ENCODE peak calls at places on chromosomes 4 and X, in five cellular contexts. T, U, P, Y and H are unnamed samples.

GRCh38 chr4:65566473-65566872 is 103.8 kb downstream of the EPHA5 start:
- DNase-seq in Y (no peak), T (no peak), U (no peak), P (no peak), H (no peak)

GRCh38 chr4:184762100-184762499 is 28.2 kb upstream of the CENPU start:
- DNase-seq in T (no peak), P (no peak), Y (no peak), U (no peak), H (no peak)

GRCh38 chrX:12950851-12951589 is 23.9 kb upstream of the TMSB4X start:
- DNase-seq in T (no peak), Y (no peak), U (no peak), P (no peak), H (peak; percentile 82)

GRCh38 chrX:12701625-12702024 is 89.6 kb upstream of the PRPS2 start:
- DNase-seq in Y (peak; percentile 51), P (peak; percentile 20), U (no peak), T (no peak), H (no peak)

GRCh38 chrX:104195489-104196084 is 29.3 kb downstream of the FAM199X start:
- DNase-seq in Y (no peak), U (no peak), P (no peak), T (peak; percentile 47), H (no peak)

GRCh38 chr4:76611164-76611563 is 176.1 kb downstream of the SHROOM3 start:
- DNase-seq in Y (no peak), T (no peak), P (no peak), U (no peak), H (no peak)

GRCh38 chr4:187744911-187745310 is 250.7 kb upstream of the ZFP42 start:
- DNase-seq in Y (no peak), U (no peak), P (no peak), T (no peak), H (no peak)

GRCh38 chr4:68906238-68907137 is 45.1 kb downstream of the UGT2A3 start:
- DNase-seq in Y (peak; percentile 35), P (no peak), T (no peak), U (no peak), H (no peak)

GRCh38 chr4:108690738-108691137 is 40.3 kb downstream of the OSTC start:
- DNase-seq in Y (no peak), T (no peak), U (no peak), P (no peak), H (no peak)

GRCh38 chr4:3449047-3449573 is 7.3 kb downstream of the HGFAC start:
- DNase-seq in U (no peak), P (no peak), T (no peak), Y (no peak), H (no peak)

GRCh38 chrX:77668391-77669237 is 117.4 kb downstream of the ATRX start:
- DNase-seq in Y (no peak), U (no peak), P (no peak), T (no peak), H (no peak)

GRCh38 chr4:186149872-186150271 is 41.5 kb upstream of the CYP4V2 start:
- DNase-seq in T (peak; percentile 21), U (peak; percentile 42), P (peak; percentile 81), Y (no peak), H (no peak)

GRCh38 chr4:39516407-39516966 is 10.8 kb downstream of the UGDH start:
- DNase-seq in U (no peak), T (no peak), Y (no peak), P (no peak), H (no peak)

GRCh38 chr4:69070590-69070989 is 25.7 kb upstream of the UGT2B7 start:
- DNase-seq in Y (no peak), T (no peak), P (no peak), U (no peak), H (no peak)

GRCh38 chr4:53459548-53459947 is 82.1 kb downstream of the FIP1L1 start:
- DNase-seq in T (no peak), P (no peak), Y (no peak), U (peak; percentile 85), H (no peak)

GRCh38 chrX:79365591-79365990 is 1.5 kb downstream of the ITM2A start:
- DNase-seq in P (no peak), U (no peak), T (no peak), Y (no peak), H (no peak)

GRCh38 chrX:13102636-13103035 is 58.2 kb upstream of the FAM9C start:
- DNase-seq in Y (no peak), U (no peak), P (no peak), T (no peak), H (no peak)

GRCh38 chr4:35966558-35966957 is 277.8 kb downstream of the ARAP2 start:
- DNase-seq in U (no peak), P (no peak), T (no peak), Y (no peak), H (no peak)

GRCh38 chr4:128682942-128683666 is 126.4 kb upstream of the JADE1 start:
- DNase-seq in Y (no peak), P (no peak), U (no peak), T (no peak), H (no peak)

GRCh38 chr4:18039113-18039512 is 17.6 kb upstream of the LCORL start:
- DNase-seq in U (no peak), Y (no peak), T (no peak), P (no peak), H (no peak)

GRCh38 chr4:124262211-124263179 is 450.0 kb downstream of the ANKRD50 start:
- DNase-seq in Y (peak; percentile 59), P (peak; percentile 25), T (peak; percentile 73), U (peak; percentile 49), H (peak; percentile 51)